ENCODE peak calls at places on chromosomes 4 and X, in ten cellular contexts. F, M, W, I, J, K, B, E, S and P are unnamed samples.

GRCh38 chrX:53265771-53266170 is 15.6 kb downstream of the IQSEC2 start:
- DNase-seq in J (no peak), M (no peak), B (no peak), F (no peak), I (no peak), E (no peak), S (no peak), K (no peak), W (peak; percentile 82), P (no peak)

GRCh38 chr4:47334597-47335185 is 128.8 kb downstream of the COMMD8 start:
- DNase-seq in M (no peak), J (no peak), B (no peak), F (no peak), E (no peak), W (peak; percentile 8), I (no peak), K (no peak), S (no peak), P (no peak)

GRCh38 chr4:4385729-4386295 is 1.1 kb upstream of the NSG1 start:
- DNase-seq in M (no peak), I (no peak), J (no peak), K (peak; percentile 48), S (no peak), F (no peak), B (no peak), W (no peak), E (peak; percentile 37), P (no peak)

GRCh38 chrX:145865082-145865481 is 47.5 kb downstream of the SLITRK2 start:
- DNase-seq in I (no peak), E (no peak), F (no peak), S (no peak), B (no peak), J (no peak), W (no peak), K (no peak), M (no peak), P (no peak)

GRCh38 chr4:109155112-109155511 is 147.3 kb downstream of the COL25A1 start:
- DNase-seq in F (no peak), W (no peak), M (no peak), E (no peak), I (no peak), B (no peak), K (no peak), S (no peak), J (no peak), P (no peak)

GRCh38 chr4:7431696-7432530 is 2.8 kb downstream of the PSAPL1 start:
- DNase-seq in I (no peak), B (peak; percentile 5), S (peak; percentile 44), K (peak; percentile 52), W (peak; percentile 40), E (peak; percentile 33), F (no peak), J (no peak), M (no peak), P (no peak)

GRCh38 chrX:100643212-100643611 is 787 bp upstream of the SRPX2 start:
- DNase-seq in S (no peak), B (no peak), W (no peak), K (no peak), F (no peak), M (no peak), I (no peak), E (no peak), J (no peak), P (peak; percentile 64)

GRCh38 chr4:6307891-6308290 is 38.2 kb downstream of the WFS1 start:
- DNase-seq in K (no peak), W (no peak), M (no peak), S (no peak), E (no peak), I (no peak), J (no peak), B (no peak), F (no peak), P (no peak)

GRCh38 chr4:113447061-113447460 is 314.5 kb downstream of the CAMK2D start:
- DNase-seq in S (no peak), E (no peak), W (no peak), K (no peak), J (no peak), F (no peak), M (no peak), I (no peak), B (no peak), P (no peak)

GRCh38 chr4:22264261-22264660 is 251.6 kb downstream of the ADGRA3 start:
- DNase-seq in E (no peak), I (no peak), J (no peak), B (no peak), K (no peak), M (no peak), W (no peak), F (no peak), S (no peak), P (no peak)
- H3K27ac ChIP-seq in E (no peak overlapping the region), I (no peak overlapping the region), J (no peak overlapping the region), B (no peak overlapping the region), K (no peak overlapping the region), M (no peak overlapping the region), W (no peak overlapping the region), F (no peak overlapping the region), S (no peak overlapping the region), P (no peak overlapping the region)

DNA sequence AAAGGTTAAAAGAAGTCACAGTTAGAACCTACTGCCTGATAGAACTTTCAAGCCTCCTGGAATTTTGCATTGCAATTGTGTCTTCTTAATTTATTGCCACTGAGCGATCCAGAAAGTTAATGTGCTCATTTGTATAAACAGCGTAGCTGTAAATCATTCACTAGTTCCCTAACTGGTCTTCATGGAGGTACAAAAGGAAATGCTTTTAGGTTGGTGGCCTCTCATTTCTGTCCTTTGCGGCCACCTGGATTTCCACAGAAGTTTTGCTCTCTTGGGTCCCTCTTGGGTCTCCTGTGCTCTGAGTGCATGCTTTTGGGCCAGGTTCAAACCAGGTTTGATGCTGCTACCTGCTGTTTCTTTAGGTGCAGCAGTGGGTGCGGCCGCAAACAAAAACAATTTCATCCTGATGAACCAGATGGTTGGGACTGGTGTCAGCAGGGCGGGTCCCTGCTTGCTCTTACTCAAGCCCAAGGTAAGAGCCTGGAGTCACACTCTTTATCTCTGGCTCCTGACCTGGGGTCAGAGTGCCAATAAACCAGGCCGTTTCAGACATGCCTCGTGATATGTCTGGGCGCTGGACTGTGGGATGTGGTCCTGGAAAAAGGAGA is 270.0 kb downstream of the PTTG2 start:
- DNase-seq in S (no peak), I (no peak), J (no peak), B (no peak), W (peak; percentile 27), M (no peak), K (no peak), E (no peak), F (no peak), P (peak; percentile 88)
- H3K27ac ChIP-seq in S (peak overlapping the region; percentile 46), I (no peak overlapping the region), J (no peak overlapping the region), B (no peak overlapping the region), W (no peak overlapping the region), M (no peak overlapping the region), K (no peak overlapping the region), E (no peak overlapping the region), F (no peak overlapping the region), P (peak overlapping the region; percentile 54)

DNA sequence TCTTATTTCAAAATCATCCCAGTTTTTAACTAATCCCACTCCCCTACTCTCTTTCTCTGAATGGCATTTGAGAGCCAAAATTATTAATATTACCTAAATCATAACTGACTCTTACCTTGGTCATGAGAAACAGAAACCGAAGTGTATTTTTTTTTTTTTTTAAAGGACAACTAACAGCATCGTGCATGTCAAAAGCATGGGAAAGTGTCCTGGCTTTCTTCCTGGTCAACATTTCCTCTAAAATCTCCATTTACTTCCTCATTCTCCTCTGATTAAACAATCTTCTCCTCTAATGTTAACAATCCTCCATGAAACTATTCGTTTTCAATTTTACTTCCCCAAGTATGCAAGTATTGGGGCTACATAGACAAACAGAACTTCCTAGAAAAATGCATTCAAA is 2.1 kb upstream of the STS start:
- DNase-seq in I (no peak), K (no peak), E (no peak), B (no peak), M (no peak), S (no peak), F (no peak), W (no peak), J (no peak), P (no peak)
- H3K27ac ChIP-seq in I (no peak overlapping the region), K (peak overlapping the region; percentile 9), E (no peak overlapping the region), B (no peak overlapping the region), M (no peak overlapping the region), S (peak overlapping the region; percentile 22), F (no peak overlapping the region), W (peak overlapping the region; percentile 68), J (no peak overlapping the region), P (peak overlapping the region; percentile 41)

GRCh38 chr4:21991537-21991936 is 43.0 kb upstream of the KCNIP4 start:
- DNase-seq in E (no peak), I (no peak), W (no peak), B (no peak), M (no peak), F (no peak), S (no peak), K (no peak), J (no peak), P (no peak)

GRCh38 chr4:21991050-21991449 is 42.5 kb upstream of the KCNIP4 start:
- DNase-seq in E (no peak), B (no peak), S (no peak), I (no peak), K (peak; percentile 85), M (no peak), J (no peak), W (no peak), F (no peak), P (no peak)

DNA sequence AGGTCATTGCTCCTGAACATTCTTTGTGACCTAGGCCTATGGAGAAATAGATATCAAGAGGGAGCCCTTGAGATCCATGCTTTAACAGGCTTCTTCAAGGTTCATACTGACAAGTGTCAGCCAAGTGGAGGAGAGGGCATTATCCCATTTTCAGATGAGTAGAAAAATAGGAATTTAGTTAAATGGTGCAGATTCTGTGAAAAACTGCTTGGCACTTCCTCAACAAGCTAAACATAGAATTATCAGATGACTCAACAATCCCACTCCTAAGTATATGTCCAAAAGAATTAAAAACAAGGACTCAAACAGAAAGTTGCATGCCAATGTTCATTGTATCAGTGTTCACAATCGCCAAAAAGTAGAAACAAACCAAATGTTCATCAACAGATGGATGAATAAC is 43.8 kb upstream of the KCNIP4 start:
- DNase-seq in E (no peak), B (no peak), J (no peak), M (no peak), K (no peak), F (no peak), W (no peak), I (no peak), S (no peak), P (no peak)
- H3K27ac ChIP-seq in E (no peak overlapping the region), B (no peak overlapping the region), J (no peak overlapping the region), M (no peak overlapping the region), K (no peak overlapping the region), F (no peak overlapping the region), W (no peak overlapping the region), I (no peak overlapping the region), S (no peak overlapping the region), P (no peak overlapping the region)

GRCh38 chr4:103845075-103845474 is 125.3 kb upstream of the TACR3 start:
- DNase-seq in F (no peak), I (no peak), E (no peak), M (no peak), W (no peak), B (no peak), S (no peak), J (no peak), K (no peak), P (no peak)
- H3K27ac ChIP-seq in F (no peak overlapping the region), I (no peak overlapping the region), E (no peak overlapping the region), M (no peak overlapping the region), W (no peak overlapping the region), B (no peak overlapping the region), S (no peak overlapping the region), J (no peak overlapping the region), K (no peak overlapping the region), P (no peak overlapping the region)